ENCODE peak calls at places on chromosomes 12 and 14, in eight cellular contexts. Y, F, L, O, G, P, C and B are unnamed samples.

GRCh38 chr12:62649412-62650116 is 182.9 kb downstream of the MON2 start:
- DNase-seq in L (no peak), C (no peak), P (no peak), G (no peak), Y (no peak), O (no peak), F (no peak), B (no peak)

GRCh38 chr12:79266511-79267129 is 402.0 kb downstream of the SYT1 start:
- DNase-seq in G (no peak), O (no peak), C (no peak), P (no peak), Y (no peak), L (no peak), F (no peak), B (no peak)

GRCh38 chr12:92055877-92056276 is 89.8 kb downstream of the BTG1 start:
- DNase-seq in L (no peak), Y (no peak), P (no peak), O (no peak), F (no peak), C (no peak), G (no peak), B (no peak)

GRCh38 chr12:96471368-96472040 is 17.9 kb upstream of the CFAP54 start:
- DNase-seq in F (no peak), C (no peak), P (no peak), O (no peak), G (no peak), Y (peak; percentile 85), L (peak; percentile 81), B (no peak)

GRCh38 chr14:102084931-102085330 is 1.9 kb downstream of the HSP90AA1 start:
- DNase-seq in P (no peak), L (no peak), Y (no peak), O (no peak), C (no peak), F (no peak), G (no peak), B (no peak)

GRCh38 chr14:71734076-71734475 is 198.2 kb upstream of the RGS6 start:
- DNase-seq in F (no peak), P (no peak), O (no peak), L (no peak), Y (no peak), C (no peak), G (no peak), B (no peak)

GRCh38 chr12:107983871-107984480 is 145.1 kb upstream of the WSCD2 start:
- DNase-seq in G (no peak), L (peak; percentile 12), Y (peak; percentile 12), C (no peak), F (no peak), O (no peak), P (no peak), B (no peak)

GRCh38 chr14:38880643-38881567 is 222.1 kb downstream of the SEC23A start:
- DNase-seq in P (no peak), F (no peak), L (no peak), O (no peak), Y (no peak), C (peak; percentile 1), G (no peak), B (no peak)

GRCh38 chr14:49975286-49975685 is 82.4 kb downstream of the ARF6 start:
- DNase-seq in P (no peak), Y (peak; percentile 93), C (no peak), F (no peak), O (no peak), G (no peak), L (peak; percentile 96), B (no peak)

GRCh38 chr12:32290411-32290810 is 108.9 kb upstream of the FGD4 start:
- DNase-seq in F (no peak), L (peak; percentile 27), C (no peak), G (no peak), P (no peak), Y (peak; percentile 34), O (no peak), B (no peak)

GRCh38 chr12:43676183-43676813 is 82.3 kb downstream of the PUS7L start:
- DNase-seq in Y (no peak), F (no peak), L (peak; percentile 20), G (no peak), O (no peak), C (peak; percentile 41), P (peak; percentile 34), B (peak; percentile 16)

GRCh38 chr12:131094831-131095805 is 141.4 kb downstream of the ADGRD1 start:
- DNase-seq in C (no peak), Y (no peak), F (no peak), O (no peak), P (no peak), G (no peak), L (no peak), B (no peak)

GRCh38 chr12:128298091-128298490 is 31.1 kb downstream of the TMEM132C start:
- DNase-seq in L (no peak), C (no peak), Y (no peak), G (no peak), O (no peak), P (no peak), F (no peak), B (no peak)

GRCh38 chr12:69929125-69929524 is 104.1 kb downstream of the MYRFL start:
- DNase-seq in C (no peak), P (no peak), L (peak; percentile 18), O (no peak), Y (no peak), F (no peak), G (no peak), B (no peak)

GRCh38 chr12:63149884-63150254 is 1.1 kb downstream of the AVPR1A start:
- DNase-seq in O (no peak), L (no peak), F (no peak), G (no peak), P (no peak), C (peak; percentile 3), Y (no peak), B (no peak)

GRCh38 chr14:22084393-22085281 is 411.0 kb upstream of the OR4E1 start:
- DNase-seq in F (no peak), G (no peak), C (peak; percentile 27), O (no peak), Y (peak; percentile 53), P (peak; percentile 71), L (peak; percentile 76), B (no peak)

GRCh38 chr14:60051690-60052324 is 39.9 kb upstream of the PCNX4 start:
- DNase-seq in F (no peak), L (peak; percentile 18), C (no peak), O (no peak), Y (peak; percentile 52), G (no peak), P (no peak), B (no peak)
- H3K4me3 ChIP-seq in F (no peak overlapping the region), L (no peak overlapping the region), C (no peak overlapping the region), O (no peak overlapping the region), Y (peak overlapping the region; percentile 52), G (no peak overlapping the region), P (no peak overlapping the region), B (no peak overlapping the region)

GRCh38 chr14:81209187-81209836 is 11.4 kb downstream of the GTF2A1 start:
- DNase-seq in O (no peak), Y (no peak), C (no peak), F (no peak), P (peak; percentile 50), L (no peak), G (no peak), B (no peak)

GRCh38 chr14:81208489-81208888 is 12.3 kb downstream of the GTF2A1 start:
- DNase-seq in G (no peak), P (no peak), O (no peak), Y (no peak), L (no peak), C (no peak), F (no peak), B (no peak)

GRCh38 chr14:81206115-81206514 is 14.6 kb downstream of the GTF2A1 start:
- DNase-seq in G (no peak), L (peak; percentile 28), C (no peak), P (no peak), Y (no peak), O (no peak), F (no peak), B (no peak)

DNA sequence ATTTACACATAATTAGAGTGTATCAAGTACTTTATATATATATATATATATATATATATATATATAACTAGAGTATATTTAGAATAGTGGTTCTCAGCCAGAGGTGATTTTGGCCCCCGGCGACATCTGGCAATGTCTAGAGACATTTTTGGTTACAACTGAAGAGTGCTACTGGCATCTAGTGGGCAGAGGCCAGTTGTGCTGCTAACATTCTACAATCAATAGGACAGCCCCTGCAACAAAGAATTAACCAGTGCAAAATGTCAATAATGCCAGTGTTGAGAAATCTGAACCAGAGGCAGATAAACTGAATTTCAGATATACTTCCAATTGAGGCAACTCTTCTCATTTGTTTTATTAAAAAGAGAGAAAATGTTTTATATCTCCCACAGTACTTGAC is 8.9 kb downstream of the GTF2A1 start:
- DNase-seq in Y (peak; percentile 39), P (peak; percentile 37), C (peak; percentile 22), O (no peak), L (peak; percentile 40), F (peak; percentile 27), G (no peak), B (no peak)
- TF ChIP-seq CTCF in Y (peak; percentile 52), P (peak; percentile 68), C (peak; percentile 51), O (no peak), L (peak; percentile 40), F (peak; percentile 65), G (no peak), B (peak; percentile 52)

DNA sequence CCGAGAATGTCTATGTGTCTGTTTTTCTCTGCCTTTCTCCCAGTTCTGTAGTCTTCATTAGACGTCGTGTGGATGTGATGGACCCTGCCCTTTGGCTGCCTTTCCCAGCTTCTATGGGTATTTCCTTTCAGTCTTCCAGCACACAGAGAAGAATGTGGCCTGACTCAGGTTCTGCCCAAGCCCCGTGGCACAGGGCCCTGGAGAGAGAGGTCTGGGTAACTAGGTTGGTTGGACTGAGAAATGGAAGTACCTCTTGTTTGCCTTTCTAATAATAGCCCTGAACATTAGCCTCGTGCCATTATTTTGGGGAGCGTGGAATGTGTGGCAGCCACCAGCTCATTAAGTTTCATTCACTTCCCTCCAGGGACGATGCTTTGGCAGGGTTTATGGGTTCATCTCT is 3.9 kb downstream of the FOXJ2 start:
- DNase-seq in Y (no peak), F (no peak), O (no peak), L (no peak), C (no peak), P (no peak), G (no peak), B (no peak)
- H3K4me3 ChIP-seq in Y (no peak overlapping the region), F (no peak overlapping the region), O (no peak overlapping the region), L (no peak overlapping the region), C (no peak overlapping the region), P (no peak overlapping the region), G (no peak overlapping the region), B (no peak overlapping the region)

DNA sequence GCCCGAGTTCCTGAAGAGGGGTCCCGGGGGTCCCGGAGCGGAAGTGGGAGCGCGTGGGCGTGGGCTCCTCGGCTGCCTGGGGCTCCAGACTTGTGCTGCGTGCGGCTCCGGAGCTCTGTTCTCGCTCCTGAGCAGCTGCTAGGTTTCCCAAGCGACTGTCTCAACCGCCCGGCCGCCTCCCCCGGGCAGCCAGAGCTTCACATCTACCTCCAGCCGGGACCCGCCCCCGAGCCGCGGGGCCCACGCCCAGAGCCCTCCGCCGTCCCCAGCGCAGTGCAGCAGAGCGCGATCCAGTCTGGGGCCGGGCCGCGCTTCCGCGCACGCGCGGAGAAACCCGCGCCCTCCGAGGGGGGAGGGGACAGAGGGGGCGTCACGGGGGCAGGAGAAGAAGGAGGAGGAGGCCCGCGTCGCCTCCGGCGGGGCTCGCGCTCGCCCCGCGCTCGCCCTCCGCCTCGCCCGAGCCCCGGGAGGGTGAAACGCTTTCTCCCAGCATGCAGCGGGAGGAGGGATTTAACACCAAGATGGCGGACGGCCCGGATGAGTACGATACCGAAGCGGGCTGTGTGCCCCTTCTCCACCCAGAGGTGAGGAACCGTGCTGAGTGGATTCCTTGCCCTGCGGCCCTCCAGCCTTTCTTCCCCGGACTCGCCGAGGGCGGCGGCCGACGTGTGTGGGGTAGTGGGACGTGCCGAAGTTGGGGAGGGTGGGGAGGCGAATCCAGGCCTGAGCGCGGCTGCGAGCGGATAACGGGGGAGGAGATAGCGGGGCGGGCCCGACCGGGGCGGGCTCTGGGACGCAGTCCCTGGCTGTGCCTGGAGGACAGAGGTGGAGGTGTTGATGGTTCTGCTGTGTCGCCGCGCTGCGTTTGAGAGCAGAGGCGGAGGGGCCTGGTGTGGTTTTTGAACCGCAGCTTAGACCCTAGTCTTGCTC is at the start of gene ZDHHC17:
- DNase-seq in P (peak; percentile 91), F (peak; percentile 94), G (peak; percentile 57), Y (peak; percentile 92), C (peak; percentile 96), L (peak; percentile 93), O (peak; percentile 88), B (peak; percentile 72)
- TF ChIP-seq CTCF in P (no peak), F (no peak), G (no peak), Y (no peak), C (no peak), L (no peak), O (no peak), B (no peak)